ENCODE peak calls at places on chromosomes 12 and 14, in six cellular contexts. One of them, this sample, is unnamed.

GRCh38 chr12:32010631-32011030 is 51.4 kb downstream of the RESF1 start:
- DNase-seq in colonic mucosa: no peak
- DNase-seq in activated CD4-positive, alpha-beta T cell treated with anti-CD3 and anti-CD28 coated beads for 48 hours: no peak
- DNase-seq in GM23248: no peak
- DNase-seq in LHCN-M2: no peak
- DNase-seq in T-helper 22 cell: no peak
- DNase-seq in this sample: no peak

GRCh38 chr14:50801706-50802105 is 29.3 kb downstream of the NIN start:
- DNase-seq in LHCN-M2: peak; percentile 72
- DNase-seq in activated CD4-positive, alpha-beta T cell treated with anti-CD3 and anti-CD28 coated beads for 48 hours: no peak
- DNase-seq in GM23248: peak; percentile 76
- DNase-seq in T-helper 22 cell: no peak
- DNase-seq in colonic mucosa: no peak
- DNase-seq in this sample: no peak

GRCh38 chr14:43792980-43793379 is 714.1 kb downstream of the FSCB start:
- DNase-seq in activated CD4-positive, alpha-beta T cell treated with anti-CD3 and anti-CD28 coated beads for 48 hours: no peak
- DNase-seq in GM23248: no peak
- DNase-seq in T-helper 22 cell: no peak
- DNase-seq in LHCN-M2: no peak
- DNase-seq in colonic mucosa: no peak
- DNase-seq in this sample: no peak

GRCh38 chr12:131836193-131836592 is 8.0 kb downstream of the MMP17 start:
- DNase-seq in GM23248: peak; percentile 33
- DNase-seq in activated CD4-positive, alpha-beta T cell treated with anti-CD3 and anti-CD28 coated beads for 48 hours: no peak
- DNase-seq in colonic mucosa: no peak
- DNase-seq in T-helper 22 cell: no peak
- DNase-seq in LHCN-M2: no peak
- DNase-seq in this sample: no peak

GRCh38 chr12:115273446-115273845 is 589.5 kb upstream of the TBX3 start:
- DNase-seq in LHCN-M2: no peak
- DNase-seq in GM23248: no peak
- DNase-seq in colonic mucosa: no peak
- DNase-seq in activated CD4-positive, alpha-beta T cell treated with anti-CD3 and anti-CD28 coated beads for 48 hours: no peak
- DNase-seq in T-helper 22 cell: no peak
- DNase-seq in this sample: no peak

GRCh38 chr14:30855345-30856037 is 18.9 kb upstream of the COCH start:
- DNase-seq in LHCN-M2: no peak
- DNase-seq in T-helper 22 cell: no peak
- DNase-seq in colonic mucosa: no peak
- DNase-seq in activated CD4-positive, alpha-beta T cell treated with anti-CD3 and anti-CD28 coated beads for 48 hours: peak; percentile 43
- DNase-seq in GM23248: no peak
- DNase-seq in this sample: no peak

GRCh38 chr12:107404981-107405380 is 280.6 kb upstream of the PWP1 start:
- DNase-seq in T-helper 22 cell: no peak
- DNase-seq in activated CD4-positive, alpha-beta T cell treated with anti-CD3 and anti-CD28 coated beads for 48 hours: peak; percentile 55
- DNase-seq in GM23248: peak; percentile 65
- DNase-seq in colonic mucosa: peak; percentile 29
- DNase-seq in LHCN-M2: peak; percentile 38
- DNase-seq in this sample: no peak

GRCh38 chr12:100497105-100497795 is 23.6 kb downstream of the NR1H4 start:
- DNase-seq in GM23248: no peak
- DNase-seq in T-helper 22 cell: no peak
- DNase-seq in activated CD4-positive, alpha-beta T cell treated with anti-CD3 and anti-CD28 coated beads for 48 hours: no peak
- DNase-seq in colonic mucosa: no peak
- DNase-seq in LHCN-M2: no peak
- DNase-seq in this sample: no peak

GRCh38 chr14:51996148-51996746 is 6.9 kb downstream of the RTRAF start:
- DNase-seq in activated CD4-positive, alpha-beta T cell treated with anti-CD3 and anti-CD28 coated beads for 48 hours: no peak
- DNase-seq in GM23248: peak; percentile 60
- DNase-seq in colonic mucosa: no peak
- DNase-seq in T-helper 22 cell: no peak
- DNase-seq in LHCN-M2: peak; percentile 43
- DNase-seq in this sample: no peak

GRCh38 chr12:108630481-108631207 is 3.0 kb downstream of the SELPLG start:
- DNase-seq in colonic mucosa: no peak
- DNase-seq in LHCN-M2: peak; percentile 83
- DNase-seq in GM23248: peak; percentile 91
- DNase-seq in activated CD4-positive, alpha-beta T cell treated with anti-CD3 and anti-CD28 coated beads for 48 hours: peak; percentile 38
- DNase-seq in T-helper 22 cell: no peak
- DNase-seq in this sample: no peak

GRCh38 chr12:100499416-100499815 is 25.8 kb downstream of the NR1H4 start:
- DNase-seq in T-helper 22 cell: no peak
- DNase-seq in LHCN-M2: no peak
- DNase-seq in activated CD4-positive, alpha-beta T cell treated with anti-CD3 and anti-CD28 coated beads for 48 hours: no peak
- DNase-seq in GM23248: no peak
- DNase-seq in colonic mucosa: no peak
- DNase-seq in this sample: no peak

GRCh38 chr12:78385541-78385940 is 479.0 kb upstream of the SYT1 start:
- DNase-seq in GM23248: peak; percentile 75
- DNase-seq in T-helper 22 cell: no peak
- DNase-seq in activated CD4-positive, alpha-beta T cell treated with anti-CD3 and anti-CD28 coated beads for 48 hours: no peak
- DNase-seq in LHCN-M2: no peak
- DNase-seq in colonic mucosa: no peak
- DNase-seq in this sample: no peak

GRCh38 chr14:95507174-95507573 is 9.3 kb downstream of the SYNE3 start:
- DNase-seq in T-helper 22 cell: no peak
- DNase-seq in LHCN-M2: peak; percentile 94
- DNase-seq in activated CD4-positive, alpha-beta T cell treated with anti-CD3 and anti-CD28 coated beads for 48 hours: no peak
- DNase-seq in GM23248: peak; percentile 99
- DNase-seq in colonic mucosa: peak; percentile 48
- DNase-seq in this sample: peak; percentile 68

GRCh38 chr12:105334001-105334400 is 3.5 kb downstream of the C12orf75 start:
- DNase-seq in GM23248: peak; percentile 67
- DNase-seq in T-helper 22 cell: no peak
- DNase-seq in colonic mucosa: peak; percentile 6
- DNase-seq in LHCN-M2: no peak
- DNase-seq in activated CD4-positive, alpha-beta T cell treated with anti-CD3 and anti-CD28 coated beads for 48 hours: no peak
- DNase-seq in this sample: no peak

GRCh38 chr12:12327802-12328201 is 22.2 kb downstream of the MANSC1 start:
- DNase-seq in activated CD4-positive, alpha-beta T cell treated with anti-CD3 and anti-CD28 coated beads for 48 hours: no peak
- DNase-seq in LHCN-M2: peak; percentile 61
- DNase-seq in GM23248: peak; percentile 83
- DNase-seq in T-helper 22 cell: no peak
- DNase-seq in colonic mucosa: no peak
- DNase-seq in this sample: peak; percentile 26

GRCh38 chr12:40802656-40803055 is 110.4 kb downstream of the CNTN1 start:
- DNase-seq in activated CD4-positive, alpha-beta T cell treated with anti-CD3 and anti-CD28 coated beads for 48 hours: no peak
- DNase-seq in GM23248: no peak
- DNase-seq in LHCN-M2: no peak
- DNase-seq in colonic mucosa: no peak
- DNase-seq in T-helper 22 cell: no peak
- DNase-seq in this sample: no peak